ENCODE peak calls at places on chromosome 22, in four cellular contexts. F is K562, U is HEK293T, B is HepG2. Y is an unnamed sample.

GRCh38 chr22:36938028-36938425 is 24.6 kb downstream of the CSF2RB start:
- DNase-seq in B (no peak), U (no peak), F (no peak), Y (no peak)

GRCh38 chr22:30325065-30325720 is 1.5 kb downstream of the TBC1D10A start:
- DNase-seq in B (no peak), U (no peak), F (no peak), Y (no peak)

GRCh38 chr22:27436591-27436990 is 365.0 kb downstream of the MN1 start:
- DNase-seq in U (no peak), B (no peak), F (no peak), Y (no peak)

GRCh38 chr22:28899199-28899853 is 16.0 kb downstream of the ZNRF3 start:
- DNase-seq in F (no peak), U (no peak), B (no peak), Y (no peak)

GRCh38 chr22:45223304-45224117 is 17.2 kb downstream of the KIAA0930 start:
- DNase-seq in B (no peak), U (no peak), F (no peak), Y (no peak)

GRCh38 chr22:44775862-44776261 is 23.5 kb downstream of the ARHGAP8 start:
- DNase-seq in F (no peak), B (no peak), U (no peak), Y (no peak)

GRCh38 chr22:45526768-45527360 is 24.2 kb downstream of the FBLN1 start:
- DNase-seq in F (no peak), B (no peak), U (no peak), Y (no peak)

GRCh38 chr22:41286639-41287091 is 678 bp upstream of the RANGAP1 start:
- DNase-seq in B (peak), U (no peak), F (peak), Y (no peak)

GRCh38 chr22:37281646-37282384 is 493 bp upstream of the CYTH4 start:
- DNase-seq in U (no peak), B (no peak), F (no peak), Y (no peak)

GRCh38 chr22:33919591-33920501 is at the start of gene LARGE1:
- DNase-seq in B (peak), U (peak), F (peak), Y (peak)

GRCh38 chr22:37092997-37093396 is 16.5 kb downstream of the TMPRSS6 start:
- DNase-seq in U (no peak), F (no peak), B (no peak), Y (no peak)

GRCh38 chr22:20951151-20951931 is 15.7 kb upstream of the AIFM3 start:
- DNase-seq in F (no peak), U (no peak), B (peak), Y (no peak)

GRCh38 chr22:20434773-20435172 is 2.9 kb downstream of the SCARF2 start:
- DNase-seq in F (no peak), B (no peak), U (no peak), Y (no peak)

GRCh38 chr22:19750666-19751490 is 9.7 kb upstream of the TBX1 start:
- DNase-seq in U (no peak), F (no peak), B (no peak), Y (no peak)

GRCh38 chr22:40553014-40553579 is 83.4 kb downstream of the MRTFA start:
- DNase-seq in F (no peak), U (no peak), B (no peak), Y (no peak)

GRCh38 chr22:19872779-19873137 is 18.1 kb upstream of the GNB1L start:
- DNase-seq in F (no peak), B (no peak), U (no peak), Y (peak)

GRCh38 chr22:19228174-19228573 is 49.6 kb upstream of the SLC25A1 start:
- DNase-seq in U (no peak), B (no peak), F (no peak), Y (no peak)

GRCh38 chr22:27139935-27140493 is 482.6 kb downstream of the MIAT start:
- DNase-seq in B (no peak), U (no peak), F (no peak), Y (no peak)

GRCh38 chr22:31944700-31945477 is 554 bp downstream of the YWHAH start:
- DNase-seq in B (no peak), U (peak), F (peak), Y (peak)

GRCh38 chr22:26563022-26563421 is 26.9 kb downstream of the TPST2 start:
- DNase-seq in U (no peak), B (no peak), F (no peak), Y (no peak)

GRCh38 chr22:41943661-41944209 is 3.2 kb downstream of the CENPM start:
- DNase-seq in F (no peak), U (no peak), B (no peak), Y (no peak)

GRCh38 chr22:20783844-20784723 is 10.2 kb downstream of the SERPIND1 start:
- DNase-seq in F (peak), B (peak), U (peak), Y (peak)

GRCh38 chr22:40819741-40820140 is 595 bp upstream of the SLC25A17 start:
- DNase-seq in B (no peak), F (no peak), U (no peak), Y (no peak)

GRCh38 chr22:37098976-37099577 is 10.4 kb downstream of the TMPRSS6 start:
- DNase-seq in U (peak), F (no peak), B (no peak), Y (peak)

GRCh38 chr22:44137415-44137814 is 43.3 kb upstream of the PARVG start:
- DNase-seq in B (no peak), U (no peak), F (no peak), Y (no peak)

GRCh38 chr22:44362249-44363040 is 49.7 kb upstream of the SHISAL1 start:
- DNase-seq in B (no peak), F (no peak), U (no peak), Y (no peak)

GRCh38 chr22:19663286-19663815 is 51.0 kb upstream of the SEPTIN5 start:
- DNase-seq in B (no peak), F (peak), U (no peak), Y (no peak)

GRCh38 chr22:29481265-29482000 is 1.4 kb downstream of the NEFH start:
- DNase-seq in B (no peak), U (no peak), F (no peak), Y (peak)

GRCh38 chr22:27252282-27253049 is 549.1 kb downstream of the MN1 start:
- DNase-seq in U (no peak), F (no peak), B (no peak), Y (no peak)

GRCh38 chr22:44659140-44659539 is 42.9 kb upstream of the PRR5 start:
- DNase-seq in U (no peak), B (no peak), F (no peak), Y (no peak)

GRCh38 chr22:45211435-45211834 is 29.3 kb downstream of the KIAA0930 start:
- DNase-seq in F (no peak), B (no peak), U (no peak), Y (no peak)

GRCh38 chr22:46076651-46077339 is 73.5 kb upstream of the PPARA start:
- DNase-seq in F (no peak), U (no peak), B (no peak), Y (peak)

GRCh38 chr22:44994399-44995281 is 15.2 kb downstream of the PHF21B start:
- DNase-seq in U (no peak), F (no peak), B (no peak), Y (no peak)

GRCh38 chr22:49010901-49011300 is 816.8 kb downstream of the BRD1 start:
- DNase-seq in B (no peak), F (no peak), U (no peak), Y (no peak)

GRCh38 chr22:49011379-49011768 is 816.3 kb downstream of the BRD1 start:
- DNase-seq in U (no peak), B (no peak), F (no peak), Y (no peak)

GRCh38 chr22:49009359-49010063 is 818.2 kb downstream of the BRD1 start:
- DNase-seq in F (no peak), U (no peak), B (no peak), Y (no peak)

GRCh38 chr22:49008682-49009235 is 818.9 kb downstream of the BRD1 start:
- DNase-seq in B (no peak), U (no peak), F (no peak), Y (no peak)

DNA sequence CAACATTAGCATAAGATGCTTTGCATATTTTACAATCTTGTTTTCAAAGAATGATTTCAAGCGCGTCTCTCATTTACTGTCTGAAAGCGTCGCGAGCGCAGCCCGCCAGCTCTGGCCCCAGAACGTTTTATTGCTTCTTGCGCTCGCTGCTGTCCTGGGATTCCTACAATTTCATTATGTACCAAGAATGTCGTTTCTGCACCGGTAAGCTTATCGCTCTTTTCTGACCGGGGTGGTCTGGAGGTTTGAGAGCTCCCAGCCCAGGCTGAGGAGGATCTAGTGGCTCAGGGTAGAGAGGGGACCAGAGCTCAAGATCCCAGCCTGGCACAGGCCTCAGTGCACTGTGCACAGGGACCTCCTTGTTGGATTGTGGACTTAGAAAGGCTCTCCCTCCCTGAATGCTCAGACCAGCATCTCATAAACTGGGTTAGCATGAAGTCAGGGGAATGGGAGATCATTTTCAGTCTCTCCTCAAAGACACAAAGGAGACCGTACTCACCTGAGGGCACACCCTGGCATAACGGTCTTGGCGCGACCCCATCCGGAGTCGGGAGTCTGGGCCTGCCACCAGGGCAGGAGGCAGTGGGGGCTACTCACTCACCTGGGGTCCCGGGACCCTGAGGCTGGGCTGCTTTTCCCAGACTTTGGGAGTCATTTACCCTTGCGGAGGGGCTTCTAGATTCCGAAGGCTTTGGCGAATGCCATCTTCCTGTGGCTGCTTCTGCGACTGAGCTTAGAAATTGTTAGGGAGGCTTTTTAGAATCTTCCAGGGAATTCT is 817.4 kb downstream of the BRD1 start:
- DNase-seq in B (no peak), F (no peak), U (no peak), Y (no peak)
- TF ChIP-seq ELF4 in B (no peak), F (no peak), U (no peak), Y (no peak)

GRCh38 chr22:35509451-35509850 is 31.2 kb upstream of the RASD2 start:
- DNase-seq in B (no peak), F (no peak), U (no peak), Y (no peak)
- TF ChIP-seq ELF4 in B (no peak), F (no peak), U (no peak), Y (no peak)

DNA sequence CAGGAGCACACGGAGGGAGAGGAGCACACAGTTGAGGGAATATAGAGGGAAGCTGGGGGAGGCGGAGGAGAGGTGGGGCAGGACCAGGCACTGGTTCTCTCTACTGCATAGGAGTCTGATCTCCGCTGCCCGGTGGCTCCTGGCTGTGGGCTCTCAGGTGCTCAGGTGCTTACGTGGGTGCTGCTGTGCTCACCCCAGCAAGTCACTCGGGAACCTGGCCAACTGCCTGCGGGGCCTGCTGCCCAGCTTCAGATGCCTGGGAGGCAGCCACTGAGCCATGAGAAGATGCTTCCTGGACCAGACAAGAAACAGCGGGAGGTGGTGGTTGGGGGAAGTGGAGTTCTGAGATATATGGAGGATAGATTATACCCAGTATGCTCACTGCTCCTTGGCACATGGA is 1303.4 kb downstream of the TBC1D22A start:
- DNase-seq in F (no peak), B (no peak), U (no peak), Y (no peak)
- TF ChIP-seq ELF4 in F (no peak), B (no peak), U (no peak), Y (no peak)

GRCh38 chr22:47260551-47260950 is 498.1 kb downstream of the TBC1D22A start:
- DNase-seq in B (no peak), F (no peak), U (no peak), Y (no peak)
- TF ChIP-seq ELF4 in B (no peak), F (no peak), U (no peak), Y (no peak)

Y was measured in WTC11.